ENCODE peak calls at places on chromosomes 4 and X, in seven cellular contexts. One of them, this sample, is unnamed.

GRCh38 chr4:148311493-148311892 is 130.7 kb downstream of the NR3C2 start:
- DNase-seq in GM12892: no peak
- DNase-seq in SK-N-SH: no peak
- DNase-seq in GM12878: no peak
- DNase-seq in K562: no peak
- DNase-seq in H1: no peak
- DNase-seq in HepG2: no peak
- DNase-seq in this sample: no peak

GRCh38 chr4:102438873-102439614 is 62.1 kb upstream of the NFKB1 start:
- DNase-seq in GM12892: no peak
- DNase-seq in SK-N-SH: no peak
- DNase-seq in GM12878: no peak
- DNase-seq in K562: no peak
- DNase-seq in H1: no peak
- DNase-seq in HepG2: peak; percentile 33
- DNase-seq in this sample: no peak

GRCh38 chr4:15893967-15894366 is 44.6 kb downstream of the FGFBP1 start:
- DNase-seq in GM12892: no peak
- DNase-seq in SK-N-SH: no peak
- DNase-seq in GM12878: no peak
- DNase-seq in K562: no peak
- DNase-seq in H1: no peak
- DNase-seq in HepG2: no peak
- DNase-seq in this sample: no peak

GRCh38 chrX:151984891-151985290 is 10.4 kb upstream of the GABRE start:
- DNase-seq in GM12892: no peak
- DNase-seq in SK-N-SH: no peak
- DNase-seq in GM12878: no peak
- DNase-seq in K562: no peak
- DNase-seq in H1: no peak
- DNase-seq in HepG2: no peak
- DNase-seq in this sample: no peak

GRCh38 chr4:113758361-113758760 is 3.2 kb downstream of the CAMK2D start:
- DNase-seq in GM12892: no peak
- DNase-seq in SK-N-SH: no peak
- DNase-seq in GM12878: no peak
- DNase-seq in K562: no peak
- DNase-seq in H1: no peak
- DNase-seq in HepG2: no peak
- DNase-seq in this sample: no peak

GRCh38 chr4:114558446-114559020 is 40.1 kb upstream of the UGT8 start:
- DNase-seq in GM12892: no peak
- DNase-seq in SK-N-SH: no peak
- DNase-seq in GM12878: no peak
- DNase-seq in K562: no peak
- DNase-seq in H1: no peak
- DNase-seq in HepG2: no peak
- DNase-seq in this sample: no peak

GRCh38 chr4:156146581-156146980 is 192.9 kb upstream of the CTSO start:
- DNase-seq in GM12892: no peak
- DNase-seq in SK-N-SH: no peak
- DNase-seq in GM12878: no peak
- DNase-seq in K562: no peak
- DNase-seq in H1: no peak
- DNase-seq in HepG2: no peak
- DNase-seq in this sample: no peak

GRCh38 chr4:21507439-21507838 is 441.1 kb downstream of the KCNIP4 start:
- DNase-seq in GM12892: no peak
- DNase-seq in SK-N-SH: peak; percentile 2
- DNase-seq in GM12878: no peak
- DNase-seq in K562: no peak
- DNase-seq in H1: no peak
- DNase-seq in HepG2: peak; percentile 6
- DNase-seq in this sample: no peak

GRCh38 chr4:127622923-127623754 is 9.6 kb upstream of the INTU start:
- DNase-seq in GM12892: peak; percentile 5
- DNase-seq in SK-N-SH: peak; percentile 82
- DNase-seq in GM12878: no peak
- DNase-seq in K562: no peak
- DNase-seq in H1: peak; percentile 83
- DNase-seq in HepG2: peak; percentile 5
- DNase-seq in this sample: no peak
- TF ChIP-seq TAF1 in GM12892: no peak
- TF ChIP-seq TAF1 in SK-N-SH: no peak
- TF ChIP-seq TAF1 in GM12878: no peak
- TF ChIP-seq TAF1 in K562: no peak
- TF ChIP-seq TAF1 in H1: peak; percentile 56
- TF ChIP-seq TAF1 in HepG2: no peak
- TF ChIP-seq TAF1 in this sample: no peak

DNA sequence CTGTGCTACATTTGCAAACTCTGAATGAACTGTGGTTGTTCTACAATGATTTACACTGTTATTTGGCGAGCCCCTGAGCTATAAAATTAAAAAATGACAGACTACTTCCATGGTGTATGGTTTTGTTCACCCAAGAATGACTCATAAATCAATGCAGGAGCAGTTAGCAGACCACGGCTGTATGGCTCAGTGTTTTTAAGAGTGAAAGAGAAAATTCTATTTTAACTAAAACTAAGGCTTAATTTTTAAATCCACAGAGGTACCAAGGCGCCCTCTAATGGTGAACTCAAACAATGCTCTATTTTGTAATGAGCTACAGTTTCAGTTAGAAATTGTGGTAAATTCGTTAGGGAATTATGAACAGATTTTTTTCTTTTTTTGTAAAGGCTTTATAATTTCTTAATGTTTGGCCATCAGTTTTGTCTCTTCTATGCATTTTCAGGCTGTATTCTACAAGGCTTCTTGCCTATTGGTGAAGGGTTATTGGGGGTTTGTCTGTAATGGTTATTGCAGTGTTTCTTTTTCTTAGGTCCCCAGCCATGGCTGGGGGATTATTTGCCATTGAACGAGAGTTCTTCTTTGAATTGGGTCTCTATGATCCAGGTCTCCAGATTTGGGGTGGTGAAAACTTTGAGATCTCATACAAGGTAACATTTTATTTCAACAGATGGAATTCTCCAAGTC is 32.5 kb downstream of the HMGB2 start:
- DNase-seq in GM12892: no peak
- DNase-seq in SK-N-SH: peak; percentile 24
- DNase-seq in GM12878: no peak
- DNase-seq in K562: peak; percentile 18
- DNase-seq in H1: no peak
- DNase-seq in HepG2: no peak
- DNase-seq in this sample: no peak
- TF ChIP-seq TAF1 in GM12892: no peak
- TF ChIP-seq TAF1 in SK-N-SH: no peak
- TF ChIP-seq TAF1 in GM12878: no peak
- TF ChIP-seq TAF1 in K562: no peak
- TF ChIP-seq TAF1 in H1: no peak
- TF ChIP-seq TAF1 in HepG2: no peak
- TF ChIP-seq TAF1 in this sample: no peak

GRCh38 chr4:5712517-5712916 is 1.5 kb downstream of the EVC start:
- DNase-seq in GM12892: no peak
- DNase-seq in SK-N-SH: no peak
- DNase-seq in GM12878: peak; percentile 74
- DNase-seq in K562: no peak
- DNase-seq in H1: no peak
- DNase-seq in HepG2: no peak
- DNase-seq in this sample: no peak

GRCh38 chr4:5712931-5713330 is 1.9 kb downstream of the EVC start:
- DNase-seq in GM12892: no peak
- DNase-seq in SK-N-SH: no peak
- DNase-seq in GM12878: no peak
- DNase-seq in K562: no peak
- DNase-seq in H1: no peak
- DNase-seq in HepG2: no peak
- DNase-seq in this sample: no peak

GRCh38 chr4:5711479-5712184 is 631 bp downstream of the EVC start:
- DNase-seq in GM12892: no peak
- DNase-seq in SK-N-SH: no peak
- DNase-seq in GM12878: no peak
- DNase-seq in K562: no peak
- DNase-seq in H1: peak; percentile 65
- DNase-seq in HepG2: peak; percentile 15
- DNase-seq in this sample: no peak

GRCh38 chr4:5710065-5710961 is 688 bp upstream of the EVC start:
- DNase-seq in GM12892: no peak
- DNase-seq in SK-N-SH: peak; percentile 75
- DNase-seq in GM12878: no peak
- DNase-seq in K562: no peak
- DNase-seq in H1: no peak
- DNase-seq in HepG2: peak; percentile 20
- DNase-seq in this sample: no peak

DNA sequence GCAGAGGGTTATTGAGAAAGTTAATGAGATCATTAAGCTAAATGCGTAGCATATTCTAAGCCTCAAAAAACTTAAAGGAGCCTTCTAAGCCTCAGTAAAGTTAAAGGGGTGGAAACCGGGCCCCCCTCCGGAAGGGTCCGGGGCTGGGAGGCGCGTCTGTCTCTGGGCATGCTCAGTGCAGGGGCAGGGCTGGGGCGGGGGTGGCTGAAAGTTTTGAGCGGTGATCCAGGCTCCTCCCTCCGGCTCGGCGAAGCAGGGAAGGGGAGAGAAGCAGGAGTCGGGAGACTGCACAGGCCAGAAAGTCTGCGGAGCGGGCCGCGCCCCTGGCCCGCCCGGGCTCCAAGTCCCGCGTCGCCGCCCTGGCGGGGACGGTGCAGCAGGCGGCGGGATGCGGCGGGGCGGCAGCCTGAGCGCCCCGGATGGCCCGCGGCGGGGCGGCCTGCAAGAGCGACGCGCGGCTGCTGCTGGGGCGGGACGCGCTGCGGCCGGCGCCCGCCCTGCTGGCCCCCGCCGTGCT is at the start of gene EVC:
- DNase-seq in GM12892: no peak
- DNase-seq in SK-N-SH: peak; percentile 90
- DNase-seq in GM12878: no peak
- DNase-seq in K562: peak; percentile 41
- DNase-seq in H1: peak; percentile 85
- DNase-seq in HepG2: peak; percentile 54
- DNase-seq in this sample: peak; percentile 44
- TF ChIP-seq TAF1 in GM12892: no peak
- TF ChIP-seq TAF1 in SK-N-SH: peak; percentile 64
- TF ChIP-seq TAF1 in GM12878: peak; percentile 37
- TF ChIP-seq TAF1 in K562: no peak
- TF ChIP-seq TAF1 in H1: peak; percentile 55
- TF ChIP-seq TAF1 in HepG2: peak; percentile 45
- TF ChIP-seq TAF1 in this sample: peak; percentile 37

GRCh38 chrX:134572816-134573682 is 85.2 kb downstream of the PLAC1 start:
- DNase-seq in GM12892: no peak
- DNase-seq in SK-N-SH: no peak
- DNase-seq in GM12878: no peak
- DNase-seq in K562: no peak
- DNase-seq in H1: no peak
- DNase-seq in HepG2: no peak
- DNase-seq in this sample: no peak

GRCh38 chrX:134570899-134571298 is 87.4 kb downstream of the PLAC1 start:
- DNase-seq in GM12892: no peak
- DNase-seq in SK-N-SH: no peak
- DNase-seq in GM12878: no peak
- DNase-seq in K562: no peak
- DNase-seq in H1: no peak
- DNase-seq in HepG2: no peak
- DNase-seq in this sample: no peak

GRCh38 chrX:134573683-134574035 is 84.6 kb downstream of the PLAC1 start:
- DNase-seq in GM12892: no peak
- DNase-seq in SK-N-SH: no peak
- DNase-seq in GM12878: no peak
- DNase-seq in K562: no peak
- DNase-seq in H1: no peak
- DNase-seq in HepG2: no peak
- DNase-seq in this sample: no peak

GRCh38 chrX:134570509-134570846 is 87.8 kb downstream of the PLAC1 start:
- DNase-seq in GM12892: no peak
- DNase-seq in SK-N-SH: no peak
- DNase-seq in GM12878: no peak
- DNase-seq in K562: no peak
- DNase-seq in H1: no peak
- DNase-seq in HepG2: no peak
- DNase-seq in this sample: no peak

DNA sequence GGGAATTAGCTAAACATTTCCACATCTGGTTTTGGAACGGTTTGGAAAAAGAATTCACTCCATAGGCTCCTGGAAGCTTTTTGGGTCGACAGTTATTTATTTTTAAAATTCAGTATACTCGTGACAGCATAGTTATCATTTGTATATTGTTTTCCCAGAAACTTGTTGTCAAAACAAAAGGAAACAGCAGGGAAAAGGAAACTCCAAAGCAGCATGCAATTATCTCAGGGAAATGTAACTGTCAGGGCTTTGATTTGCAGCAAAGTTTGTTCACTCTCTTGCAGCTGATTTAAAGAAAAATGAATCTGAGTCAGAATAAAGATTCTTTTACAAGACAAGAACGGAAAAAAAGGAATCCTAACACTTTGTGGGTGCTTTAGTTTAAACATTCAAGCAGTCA is 86.4 kb downstream of the PLAC1 start:
- DNase-seq in GM12892: no peak
- DNase-seq in SK-N-SH: no peak
- DNase-seq in GM12878: no peak
- DNase-seq in K562: no peak
- DNase-seq in H1: no peak
- DNase-seq in HepG2: no peak
- DNase-seq in this sample: no peak
- TF ChIP-seq TAF1 in GM12892: no peak
- TF ChIP-seq TAF1 in SK-N-SH: no peak
- TF ChIP-seq TAF1 in GM12878: no peak
- TF ChIP-seq TAF1 in K562: no peak
- TF ChIP-seq TAF1 in H1: no peak
- TF ChIP-seq TAF1 in HepG2: no peak
- TF ChIP-seq TAF1 in this sample: no peak

DNA sequence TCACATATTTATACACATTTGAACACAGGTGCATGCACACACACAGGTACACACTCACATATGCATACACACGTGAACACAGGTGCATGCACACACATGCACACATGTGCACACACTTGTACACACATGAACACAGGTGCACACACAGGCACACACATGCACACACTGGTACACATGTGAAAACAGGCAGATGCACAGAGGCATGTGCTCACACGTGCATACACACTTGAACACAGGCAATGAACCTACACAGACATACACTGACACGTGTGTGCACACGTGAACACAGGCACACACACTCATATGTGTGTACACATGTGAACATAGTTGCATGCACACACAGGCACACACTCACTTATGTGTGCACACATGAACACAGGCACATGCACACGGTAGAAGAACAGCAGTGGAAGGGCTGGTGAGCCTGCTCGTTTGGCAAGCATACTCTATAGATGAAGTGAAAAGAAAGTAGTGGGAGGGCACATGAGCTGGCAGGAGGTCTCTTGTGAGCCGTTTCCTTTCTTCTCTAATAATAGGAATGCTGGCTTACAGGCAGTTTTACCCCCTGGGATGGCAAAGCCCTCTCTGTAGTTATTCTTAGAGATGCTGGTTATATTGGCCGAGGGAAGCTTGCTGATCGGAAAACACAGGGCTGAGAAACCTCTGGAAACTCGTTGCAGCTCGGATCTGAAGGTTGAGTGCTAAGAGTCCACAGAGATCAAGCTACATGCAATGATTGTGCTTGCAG is 279.6 kb upstream of the CLNK start:
- DNase-seq in GM12892: no peak
- DNase-seq in SK-N-SH: no peak
- DNase-seq in GM12878: no peak
- DNase-seq in K562: no peak
- DNase-seq in H1: no peak
- DNase-seq in HepG2: no peak
- DNase-seq in this sample: no peak
- TF ChIP-seq TAF1 in GM12892: no peak
- TF ChIP-seq TAF1 in SK-N-SH: no peak
- TF ChIP-seq TAF1 in GM12878: no peak
- TF ChIP-seq TAF1 in K562: no peak
- TF ChIP-seq TAF1 in H1: no peak
- TF ChIP-seq TAF1 in HepG2: no peak
- TF ChIP-seq TAF1 in this sample: no peak